ENCODE peak calls at places on chromosomes 6 and 20, in ten cellular contexts. L is mucosa of descending colon, E is pancreas, T is PC-3, P is transverse colon, W is ovary, R is GM12865, I is sigmoid colon, V is A549, D is astrocyte of the cerebellum. C is an unnamed sample.
A peak's percentile ranks its signal among the peaks of the same experiment; 100 is the strongest.

GRCh38 chr20:63536997-63537524 is at the start of gene PTK6:
- DNase-seq in W (peak; percentile 29), L (peak; percentile 90), P (peak; percentile 87), D (no peak), V (peak; percentile 87), I (no peak), T (peak; percentile 75), R (peak; percentile 72), E (no peak), C (peak; percentile 46)

GRCh38 chr6:135118142-135118730 is 62.9 kb upstream of the MYB start:
- DNase-seq in L (no peak), W (no peak), E (no peak), R (no peak), D (no peak), P (no peak), V (no peak), I (no peak), T (no peak), C (no peak)

GRCh38 chr6:85192186-85192585 is 257.7 kb upstream of the NT5E start:
- DNase-seq in P (no peak), W (no peak), V (no peak), E (no peak), I (no peak), L (no peak), T (peak; percentile 16), R (no peak), D (no peak), C (peak; percentile 7)

GRCh38 chr20:16580127-16580526 is 6.9 kb upstream of the KIF16B start:
- DNase-seq in I (no peak), T (peak; percentile 93), E (no peak), D (no peak), L (no peak), V (no peak), R (no peak), W (no peak), P (no peak), C (peak; percentile 89)

GRCh38 chr6:150025201-150025917 is at the start of gene RAET1L:
- DNase-seq in R (no peak), P (peak; percentile 65), I (no peak), W (no peak), E (no peak), V (peak; percentile 50), L (peak; percentile 57), D (no peak), T (peak; percentile 89), C (peak; percentile 90)

GRCh38 chr20:22794200-22794599 is 209.8 kb upstream of the FOXA2 start:
- DNase-seq in I (no peak), E (no peak), L (no peak), P (no peak), D (no peak), R (no peak), V (no peak), T (peak; percentile 84), W (no peak), C (peak; percentile 46)

GRCh38 chr20:62376112-62377063 is 9.3 kb upstream of the LAMA5 start:
- DNase-seq in L (no peak), R (no peak), W (peak; percentile 68), P (no peak), T (no peak), E (no peak), I (peak; percentile 87), D (no peak), V (no peak), C (peak; percentile 56)

GRCh38 chr6:87837444-87837843 is 135.4 kb upstream of the AKIRIN2 start:
- DNase-seq in P (no peak), I (no peak), L (no peak), R (no peak), D (no peak), E (no peak), W (no peak), V (no peak), T (no peak), C (peak; percentile 54)

GRCh38 chr6:43172127-43173007 is 1.3 kb downstream of the SRF start:
- DNase-seq in R (peak; percentile 52), E (peak; percentile 68), W (peak; percentile 67), L (peak; percentile 77), P (peak; percentile 62), V (no peak), D (no peak), I (peak; percentile 79), T (peak; percentile 36), C (peak; percentile 43)

GRCh38 chr6:41640436-41640835 is 2.2 kb downstream of the MDFI start:
- DNase-seq in P (no peak), V (no peak), E (no peak), I (peak; percentile 55), T (no peak), D (peak; percentile 84), W (no peak), L (no peak), R (no peak), C (no peak)

GRCh38 chr6:41641352-41641925 is 3.2 kb downstream of the MDFI start:
- DNase-seq in T (no peak), V (no peak), D (no peak), E (no peak), W (no peak), I (peak; percentile 47), R (no peak), P (no peak), L (no peak), C (no peak)

GRCh38 chr6:41638002-41638800 is at the start of gene MDFI:
- DNase-seq in W (peak; percentile 46), T (no peak), I (no peak), D (no peak), P (no peak), L (no peak), R (no peak), V (no peak), E (no peak), C (no peak)

GRCh38 chr6:41638801-41639555 is 710 bp downstream of the MDFI start:
- DNase-seq in V (no peak), L (no peak), D (peak; percentile 38), T (no peak), E (no peak), R (no peak), P (no peak), W (peak; percentile 51), I (peak; percentile 67), C (no peak)

GRCh38 chr6:41639556-41640371 is 1.5 kb downstream of the MDFI start:
- DNase-seq in W (no peak), V (no peak), R (no peak), D (peak; percentile 48), E (no peak), I (no peak), T (no peak), L (no peak), P (no peak), C (no peak)
- H3K4me3 ChIP-seq in W (peak overlapping the region; percentile 46), V (no peak overlapping the region), R (no peak overlapping the region), D (peak overlapping the region; percentile 70), E (no peak overlapping the region), I (peak overlapping the region; percentile 50), T (no peak overlapping the region), L (no peak overlapping the region), P (no peak overlapping the region), C (no peak overlapping the region)

GRCh38 chr20:50191065-50191565 is 485 bp downstream of the CEBPB start:
- DNase-seq in V (no peak), D (no peak), T (peak; percentile 59), L (peak; percentile 85), P (peak; percentile 75), E (peak; percentile 72), R (peak; percentile 79), I (no peak), W (no peak), C (no peak)
- TF ChIP-seq CTCF in V (no peak), D (no peak), T (no peak), L (no peak), P (no peak), E (no peak), R (no peak), I (no peak), W (no peak), C (no peak)

GRCh38 chr6:10404799-10405524 is 9.9 kb downstream of the TFAP2A start:
- DNase-seq in P (no peak), D (no peak), I (no peak), E (no peak), R (peak; percentile 37), V (no peak), W (no peak), T (peak; percentile 12), L (no peak), C (peak; percentile 41)

GRCh38 chr6:10403385-10404106 is 11.3 kb downstream of the TFAP2A start:
- DNase-seq in V (peak; percentile 64), I (no peak), P (no peak), W (no peak), D (peak; percentile 18), L (no peak), R (no peak), T (peak; percentile 94), E (no peak), C (peak; percentile 98)

GRCh38 chr6:10406556-10406955 is 8.3 kb downstream of the TFAP2A start:
- DNase-seq in V (no peak), D (no peak), E (no peak), T (peak; percentile 59), P (no peak), R (no peak), L (no peak), I (no peak), W (no peak), C (peak; percentile 91)

GRCh38 chr6:10402648-10403311 is 12.1 kb downstream of the TFAP2A start:
- DNase-seq in R (no peak), P (no peak), E (no peak), T (peak; percentile 20), L (no peak), V (no peak), W (no peak), D (no peak), I (no peak), C (peak; percentile 18)

GRCh38 chr6:10404107-10404798 is 10.6 kb downstream of the TFAP2A start:
- DNase-seq in V (peak; percentile 79), R (peak; percentile 99), D (peak; percentile 71), P (peak; percentile 90), E (peak; percentile 91), T (peak; percentile 98), L (peak; percentile 94), W (peak; percentile 90), I (peak; percentile 92), C (peak; percentile 91)
- H3K4me3 ChIP-seq in V (peak overlapping the region; percentile 52), R (peak overlapping the region; percentile 84), D (peak overlapping the region; percentile 59), P (peak overlapping the region; percentile 42), E (peak overlapping the region; percentile 47), T (peak overlapping the region; percentile 91), L (no peak overlapping the region), W (peak overlapping the region; percentile 32), I (peak overlapping the region; percentile 55), C (peak overlapping the region; percentile 40)

GRCh38 chr20:31573555-31574295 is 31.4 kb upstream of the ID1 start:
- DNase-seq in I (peak; percentile 68), E (no peak), D (no peak), L (no peak), R (no peak), V (no peak), T (peak; percentile 75), W (peak; percentile 45), P (peak; percentile 31), C (peak; percentile 56)

GRCh38 chr20:31572042-31572700 is 32.9 kb upstream of the ID1 start:
- DNase-seq in V (no peak), P (no peak), I (no peak), R (no peak), W (no peak), E (no peak), T (no peak), D (no peak), L (no peak), C (no peak)

GRCh38 chr20:31570735-31571617 is 34.1 kb upstream of the ID1 start:
- DNase-seq in L (no peak), I (peak; percentile 76), D (no peak), E (no peak), R (no peak), P (peak; percentile 25), T (no peak), W (peak; percentile 61), V (no peak), C (no peak)

GRCh38 chr20:31570021-31570463 is 35.0 kb upstream of the ID1 start:
- DNase-seq in D (no peak), P (no peak), L (no peak), E (no peak), W (no peak), V (no peak), I (peak; percentile 65), R (no peak), T (no peak), C (no peak)

GRCh38 chr20:31572701-31573554 is 32.2 kb upstream of the ID1 start:
- DNase-seq in I (peak; percentile 98), T (peak; percentile 99), E (peak; percentile 95), P (peak; percentile 96), V (peak; percentile 83), L (peak; percentile 97), D (peak; percentile 93), W (peak; percentile 95), R (peak; percentile 94), C (peak; percentile 94)
- TF ChIP-seq CTCF in I (no peak), T (no peak), E (no peak), P (no peak), V (no peak), L (no peak), D (no peak), W (no peak), R (peak; percentile 5), C (no peak)